ENCODE peak calls at places on chromosomes 16 and 17, in eight cellular contexts. H, Q, T, Z, K, F, J and I are unnamed samples.

GRCh38 chr16:58658796-58659211 is 25.8 kb downstream of the SLC38A7 start:
- DNase-seq in Z (no peak), F (no peak), Q (no peak), K (no peak), T (no peak), H (no peak), J (no peak), I (no peak)

GRCh38 chr17:19943599-19943998 is 34.0 kb downstream of the AKAP10 start:
- DNase-seq in Q (no peak), J (no peak), H (no peak), K (no peak), Z (no peak), F (no peak), T (no peak), I (no peak)

GRCh38 chr17:82566129-82566995 is 46.8 kb downstream of the FOXK2 start:
- DNase-seq in T (no peak), H (no peak), Q (no peak), Z (peak), F (no peak), J (no peak), K (no peak), I (no peak)

GRCh38 chr16:82156761-82157654 is 13.0 kb downstream of the MPHOSPH6 start:
- DNase-seq in Q (no peak), F (no peak), K (peak), T (no peak), J (no peak), Z (no peak), H (peak), I (no peak)

GRCh38 chr17:5758651-5759050 is 174.3 kb upstream of the NLRP1 start:
- DNase-seq in Q (no peak), T (no peak), J (peak), F (no peak), K (no peak), Z (peak), H (peak), I (no peak)

GRCh38 chr16:51818342-51818944 is 667.4 kb upstream of the SALL1 start:
- DNase-seq in T (no peak), K (peak), Z (peak), F (no peak), H (peak), J (peak), Q (no peak), I (no peak)

GRCh38 chr16:8644151-8644512 is 22.6 kb downstream of the METTL22 start:
- DNase-seq in F (no peak), K (no peak), T (no peak), H (no peak), Z (peak), J (no peak), Q (no peak), I (no peak)

GRCh38 chr16:25089346-25089745 is 22.2 kb upstream of the LCMT1 start:
- DNase-seq in J (no peak), Z (peak), H (no peak), T (no peak), F (no peak), K (no peak), Q (no peak), I (no peak)

GRCh38 chr17:1515640-1516402 is 591 bp downstream of the INPP5K start:
- DNase-seq in T (no peak), J (peak), H (peak), Z (peak), F (no peak), Q (peak), K (peak), I (no peak)

GRCh38 chr16:67150833-67151396 is at the start of gene B3GNT9:
- DNase-seq in J (peak), Q (no peak), K (peak), H (peak), F (no peak), T (no peak), Z (peak), I (no peak)

GRCh38 chr16:23521037-23521743 is 10.9 kb upstream of the GGA2 start:
- DNase-seq in Q (no peak), K (no peak), T (no peak), F (no peak), Z (no peak), J (no peak), H (no peak), I (no peak)

GRCh38 chr16:23833960-23834685 is 1.7 kb upstream of the PRKCB start:
- DNase-seq in Q (no peak), K (no peak), F (no peak), Z (no peak), H (peak), J (no peak), T (no peak), I (no peak)

GRCh38 chr16:58222532-58223316 is 24.8 kb upstream of the CSNK2A2 start:
- DNase-seq in Q (no peak), T (no peak), K (no peak), Z (no peak), F (no peak), H (peak), J (peak), I (no peak)

GRCh38 chr17:77375917-77376651 is 235.3 kb downstream of the SEC14L1 start:
- DNase-seq in Z (no peak), H (peak), Q (peak), T (peak), F (no peak), K (peak), J (no peak), I (no peak)

GRCh38 chr17:56505154-56505756 is 88.2 kb upstream of the NOG start:
- DNase-seq in F (no peak), H (no peak), T (no peak), K (no peak), J (no peak), Z (no peak), Q (no peak), I (no peak)